ENCODE peak calls at places on chromosome 11, in nine cellular contexts. N, F, S, K, X, T, R, O and Y are unnamed samples.

GRCh38 chr11:35619030-35619753 is 932 bp downstream of the FJX1 start:
- DNase-seq in N (peak; percentile 21), O (no peak), F (peak; percentile 57), R (peak; percentile 27), S (peak; percentile 77), X (peak; percentile 57), T (no peak), K (peak; percentile 41), Y (peak; percentile 80)

GRCh38 chr11:62614275-62614674 is 1.2 kb downstream of the ROM1 start:
- DNase-seq in O (no peak), F (peak; percentile 60), N (no peak), X (no peak), S (no peak), R (no peak), K (no peak), T (no peak), Y (no peak)

GRCh38 chr11:63843042-63843441 is 4.1 kb downstream of the MARK2 start:
- DNase-seq in R (no peak), X (no peak), F (no peak), K (no peak), N (no peak), O (no peak), T (no peak), S (no peak), Y (no peak)

GRCh38 chr11:96168623-96169022 is 174.4 kb downstream of the MAML2 start:
- DNase-seq in O (no peak), R (no peak), F (peak; percentile 86), K (no peak), X (no peak), S (peak; percentile 67), T (no peak), N (no peak), Y (no peak)

GRCh38 chr11:22192642-22193347 is at the start of gene ANO5:
- DNase-seq in K (peak; percentile 57), S (peak; percentile 73), F (no peak), O (no peak), X (peak; percentile 69), R (peak; percentile 71), N (no peak), T (no peak), Y (peak; percentile 89)

GRCh38 chr11:3111919-3112690 is 53.0 kb downstream of the OSBPL5 start:
- DNase-seq in K (no peak), N (no peak), S (no peak), R (no peak), F (no peak), O (no peak), T (no peak), X (peak; percentile 14), Y (no peak)

GRCh38 chr11:13859986-13860385 is 102.5 kb upstream of the SPON1 start:
- DNase-seq in S (no peak), K (no peak), N (no peak), O (no peak), X (no peak), F (no peak), T (no peak), R (no peak), Y (no peak)

GRCh38 chr11:106813803-106814202 is 204.5 kb downstream of the GUCY1A2 start:
- DNase-seq in N (no peak), R (no peak), F (no peak), X (no peak), K (no peak), S (no peak), O (no peak), T (no peak), Y (no peak)

GRCh38 chr11:63599211-63600122 is 14.8 kb downstream of the PLAAT3 start:
- DNase-seq in O (no peak), T (no peak), F (peak; percentile 98), N (no peak), S (peak; percentile 76), K (no peak), X (no peak), R (no peak), Y (no peak)

GRCh38 chr11:120061036-120061760 is 76.7 kb downstream of the TRIM29 start:
- DNase-seq in S (no peak), N (no peak), F (peak; percentile 10), K (no peak), R (no peak), X (no peak), O (no peak), T (no peak), Y (no peak)